ENCODE peak calls at places on chromosomes 12 and 14, in six cellular contexts. One of them, this sample, is unnamed.

GRCh38 chr12:2117541-2117940 is 64.8 kb downstream of the CACNA1C start:
- DNase-seq in astrocyte of the spinal cord: no peak
- DNase-seq in activated naive CD4-positive, alpha-beta T cell treated with anti-CD3 and anti-CD28 coated beads, Interleukin-2, amount 10 ng/mL, durations not matched to agents 7 days and 5 days: no peak
- DNase-seq in dorsolateral prefrontal cortex: no peak
- DNase-seq in IMR-90: no peak
- DNase-seq in activated T-helper 9 cell treated with anti-CD3 and anti-CD28 coated beads, Interleukin-2, amount 50 U/mL, for 16 hours: no peak
- DNase-seq in this sample: no peak

GRCh38 chr14:91931478-91932088 is 15.9 kb downstream of the FBLN5 start:
- DNase-seq in astrocyte of the spinal cord: no peak
- DNase-seq in IMR-90: no peak
- DNase-seq in activated naive CD4-positive, alpha-beta T cell treated with anti-CD3 and anti-CD28 coated beads, Interleukin-2, amount 10 ng/mL, durations not matched to agents 7 days and 5 days: no peak
- DNase-seq in activated T-helper 9 cell treated with anti-CD3 and anti-CD28 coated beads, Interleukin-2, amount 50 U/mL, for 16 hours: no peak
- DNase-seq in dorsolateral prefrontal cortex: no peak
- DNase-seq in this sample: no peak

GRCh38 chr12:109449845-109450532 is 27.1 kb downstream of the KCTD10 start:
- DNase-seq in activated naive CD4-positive, alpha-beta T cell treated with anti-CD3 and anti-CD28 coated beads, Interleukin-2, amount 10 ng/mL, durations not matched to agents 7 days and 5 days: no peak
- DNase-seq in astrocyte of the spinal cord: no peak
- DNase-seq in activated T-helper 9 cell treated with anti-CD3 and anti-CD28 coated beads, Interleukin-2, amount 50 U/mL, for 16 hours: no peak
- DNase-seq in IMR-90: no peak
- DNase-seq in dorsolateral prefrontal cortex: no peak
- DNase-seq in this sample: no peak

GRCh38 chr14:50599700-50600444 is 39.9 kb downstream of the ATL1 start:
- DNase-seq in dorsolateral prefrontal cortex: no peak
- DNase-seq in activated T-helper 9 cell treated with anti-CD3 and anti-CD28 coated beads, Interleukin-2, amount 50 U/mL, for 16 hours: no peak
- DNase-seq in IMR-90: peak
- DNase-seq in astrocyte of the spinal cord: peak
- DNase-seq in activated naive CD4-positive, alpha-beta T cell treated with anti-CD3 and anti-CD28 coated beads, Interleukin-2, amount 10 ng/mL, durations not matched to agents 7 days and 5 days: no peak
- DNase-seq in this sample: peak

GRCh38 chr12:14774944-14775651 is 28.2 kb downstream of the WBP11 start:
- DNase-seq in activated T-helper 9 cell treated with anti-CD3 and anti-CD28 coated beads, Interleukin-2, amount 50 U/mL, for 16 hours: peak
- DNase-seq in IMR-90: peak
- DNase-seq in dorsolateral prefrontal cortex: no peak
- DNase-seq in activated naive CD4-positive, alpha-beta T cell treated with anti-CD3 and anti-CD28 coated beads, Interleukin-2, amount 10 ng/mL, durations not matched to agents 7 days and 5 days: peak
- DNase-seq in astrocyte of the spinal cord: peak
- DNase-seq in this sample: no peak

GRCh38 chr12:95131589-95132335 is 58.3 kb upstream of the NR2C1 start:
- DNase-seq in activated naive CD4-positive, alpha-beta T cell treated with anti-CD3 and anti-CD28 coated beads, Interleukin-2, amount 10 ng/mL, durations not matched to agents 7 days and 5 days: no peak
- DNase-seq in activated T-helper 9 cell treated with anti-CD3 and anti-CD28 coated beads, Interleukin-2, amount 50 U/mL, for 16 hours: no peak
- DNase-seq in IMR-90: no peak
- DNase-seq in astrocyte of the spinal cord: no peak
- DNase-seq in dorsolateral prefrontal cortex: no peak
- DNase-seq in this sample: no peak

GRCh38 chr14:59425322-59425945 is 39.7 kb downstream of the GPR135 start:
- DNase-seq in activated naive CD4-positive, alpha-beta T cell treated with anti-CD3 and anti-CD28 coated beads, Interleukin-2, amount 10 ng/mL, durations not matched to agents 7 days and 5 days: no peak
- DNase-seq in IMR-90: peak
- DNase-seq in astrocyte of the spinal cord: no peak
- DNase-seq in activated T-helper 9 cell treated with anti-CD3 and anti-CD28 coated beads, Interleukin-2, amount 50 U/mL, for 16 hours: no peak
- DNase-seq in dorsolateral prefrontal cortex: no peak
- DNase-seq in this sample: no peak

GRCh38 chr12:66195242-66195641 is 6.2 kb downstream of the IRAK3 start:
- DNase-seq in astrocyte of the spinal cord: no peak
- DNase-seq in activated naive CD4-positive, alpha-beta T cell treated with anti-CD3 and anti-CD28 coated beads, Interleukin-2, amount 10 ng/mL, durations not matched to agents 7 days and 5 days: no peak
- DNase-seq in dorsolateral prefrontal cortex: no peak
- DNase-seq in IMR-90: no peak
- DNase-seq in activated T-helper 9 cell treated with anti-CD3 and anti-CD28 coated beads, Interleukin-2, amount 50 U/mL, for 16 hours: no peak
- DNase-seq in this sample: no peak

GRCh38 chr12:88306471-88307069 is 164.5 kb downstream of the TMTC3 start:
- DNase-seq in IMR-90: no peak
- DNase-seq in astrocyte of the spinal cord: no peak
- DNase-seq in activated T-helper 9 cell treated with anti-CD3 and anti-CD28 coated beads, Interleukin-2, amount 50 U/mL, for 16 hours: no peak
- DNase-seq in dorsolateral prefrontal cortex: no peak
- DNase-seq in activated naive CD4-positive, alpha-beta T cell treated with anti-CD3 and anti-CD28 coated beads, Interleukin-2, amount 10 ng/mL, durations not matched to agents 7 days and 5 days: no peak
- DNase-seq in this sample: no peak

GRCh38 chr12:118830251-118830650 is 151.1 kb upstream of the SRRM4 start:
- DNase-seq in astrocyte of the spinal cord: no peak
- DNase-seq in activated T-helper 9 cell treated with anti-CD3 and anti-CD28 coated beads, Interleukin-2, amount 50 U/mL, for 16 hours: no peak
- DNase-seq in activated naive CD4-positive, alpha-beta T cell treated with anti-CD3 and anti-CD28 coated beads, Interleukin-2, amount 10 ng/mL, durations not matched to agents 7 days and 5 days: no peak
- DNase-seq in IMR-90: no peak
- DNase-seq in dorsolateral prefrontal cortex: no peak
- DNase-seq in this sample: no peak

GRCh38 chr14:20343855-20344205 is 395 bp downstream of the PARP2 start:
- DNase-seq in IMR-90: peak
- DNase-seq in activated T-helper 9 cell treated with anti-CD3 and anti-CD28 coated beads, Interleukin-2, amount 50 U/mL, for 16 hours: no peak
- DNase-seq in activated naive CD4-positive, alpha-beta T cell treated with anti-CD3 and anti-CD28 coated beads, Interleukin-2, amount 10 ng/mL, durations not matched to agents 7 days and 5 days: no peak
- DNase-seq in astrocyte of the spinal cord: no peak
- DNase-seq in dorsolateral prefrontal cortex: no peak
- DNase-seq in this sample: no peak

GRCh38 chr12:46402451-46402850 is 29.9 kb upstream of the SLC38A2 start:
- DNase-seq in astrocyte of the spinal cord: peak
- DNase-seq in activated naive CD4-positive, alpha-beta T cell treated with anti-CD3 and anti-CD28 coated beads, Interleukin-2, amount 10 ng/mL, durations not matched to agents 7 days and 5 days: no peak
- DNase-seq in activated T-helper 9 cell treated with anti-CD3 and anti-CD28 coated beads, Interleukin-2, amount 50 U/mL, for 16 hours: no peak
- DNase-seq in dorsolateral prefrontal cortex: no peak
- DNase-seq in IMR-90: peak
- DNase-seq in this sample: no peak

GRCh38 chr14:55138091-55138490 is 9.0 kb downstream of the LGALS3 start:
- DNase-seq in activated naive CD4-positive, alpha-beta T cell treated with anti-CD3 and anti-CD28 coated beads, Interleukin-2, amount 10 ng/mL, durations not matched to agents 7 days and 5 days: no peak
- DNase-seq in IMR-90: no peak
- DNase-seq in dorsolateral prefrontal cortex: no peak
- DNase-seq in activated T-helper 9 cell treated with anti-CD3 and anti-CD28 coated beads, Interleukin-2, amount 50 U/mL, for 16 hours: no peak
- DNase-seq in astrocyte of the spinal cord: no peak
- DNase-seq in this sample: no peak

GRCh38 chr14:59428581-59429012 is 36.6 kb downstream of the GPR135 start:
- DNase-seq in dorsolateral prefrontal cortex: no peak
- DNase-seq in activated naive CD4-positive, alpha-beta T cell treated with anti-CD3 and anti-CD28 coated beads, Interleukin-2, amount 10 ng/mL, durations not matched to agents 7 days and 5 days: no peak
- DNase-seq in IMR-90: peak
- DNase-seq in astrocyte of the spinal cord: peak
- DNase-seq in activated T-helper 9 cell treated with anti-CD3 and anti-CD28 coated beads, Interleukin-2, amount 50 U/mL, for 16 hours: no peak
- DNase-seq in this sample: no peak

GRCh38 chr14:96944297-96944696 is 147.1 kb downstream of the VRK1 start:
- DNase-seq in IMR-90: no peak
- DNase-seq in dorsolateral prefrontal cortex: no peak
- DNase-seq in activated T-helper 9 cell treated with anti-CD3 and anti-CD28 coated beads, Interleukin-2, amount 50 U/mL, for 16 hours: no peak
- DNase-seq in astrocyte of the spinal cord: no peak
- DNase-seq in activated naive CD4-positive, alpha-beta T cell treated with anti-CD3 and anti-CD28 coated beads, Interleukin-2, amount 10 ng/mL, durations not matched to agents 7 days and 5 days: no peak
- DNase-seq in this sample: no peak

GRCh38 chr12:43009307-43009706 is 419.8 kb upstream of the PRICKLE1 start:
- DNase-seq in activated naive CD4-positive, alpha-beta T cell treated with anti-CD3 and anti-CD28 coated beads, Interleukin-2, amount 10 ng/mL, durations not matched to agents 7 days and 5 days: no peak
- DNase-seq in dorsolateral prefrontal cortex: no peak
- DNase-seq in activated T-helper 9 cell treated with anti-CD3 and anti-CD28 coated beads, Interleukin-2, amount 50 U/mL, for 16 hours: no peak
- DNase-seq in astrocyte of the spinal cord: peak
- DNase-seq in IMR-90: no peak
- DNase-seq in this sample: no peak

GRCh38 chr12:132396657-132397056 is 67.3 kb upstream of the GALNT9 start:
- DNase-seq in dorsolateral prefrontal cortex: no peak
- DNase-seq in IMR-90: no peak
- DNase-seq in astrocyte of the spinal cord: no peak
- DNase-seq in activated naive CD4-positive, alpha-beta T cell treated with anti-CD3 and anti-CD28 coated beads, Interleukin-2, amount 10 ng/mL, durations not matched to agents 7 days and 5 days: no peak
- DNase-seq in activated T-helper 9 cell treated with anti-CD3 and anti-CD28 coated beads, Interleukin-2, amount 50 U/mL, for 16 hours: no peak
- DNase-seq in this sample: no peak

GRCh38 chr12:93824514-93825500 is 147.6 kb downstream of the CRADD start:
- DNase-seq in activated naive CD4-positive, alpha-beta T cell treated with anti-CD3 and anti-CD28 coated beads, Interleukin-2, amount 10 ng/mL, durations not matched to agents 7 days and 5 days: no peak
- DNase-seq in activated T-helper 9 cell treated with anti-CD3 and anti-CD28 coated beads, Interleukin-2, amount 50 U/mL, for 16 hours: no peak
- DNase-seq in dorsolateral prefrontal cortex: no peak
- DNase-seq in astrocyte of the spinal cord: peak
- DNase-seq in IMR-90: peak
- DNase-seq in this sample: no peak

GRCh38 chr14:26370118-26370517 is 227.7 kb downstream of the NOVA1 start:
- DNase-seq in IMR-90: peak
- DNase-seq in astrocyte of the spinal cord: peak
- DNase-seq in activated T-helper 9 cell treated with anti-CD3 and anti-CD28 coated beads, Interleukin-2, amount 50 U/mL, for 16 hours: no peak
- DNase-seq in dorsolateral prefrontal cortex: no peak
- DNase-seq in activated naive CD4-positive, alpha-beta T cell treated with anti-CD3 and anti-CD28 coated beads, Interleukin-2, amount 10 ng/mL, durations not matched to agents 7 days and 5 days: no peak
- DNase-seq in this sample: no peak

GRCh38 chr12:64990991-64991570 is 130.0 kb downstream of the WIF1 start:
- DNase-seq in activated T-helper 9 cell treated with anti-CD3 and anti-CD28 coated beads, Interleukin-2, amount 50 U/mL, for 16 hours: no peak
- DNase-seq in activated naive CD4-positive, alpha-beta T cell treated with anti-CD3 and anti-CD28 coated beads, Interleukin-2, amount 10 ng/mL, durations not matched to agents 7 days and 5 days: no peak
- DNase-seq in astrocyte of the spinal cord: no peak
- DNase-seq in IMR-90: no peak
- DNase-seq in dorsolateral prefrontal cortex: no peak
- DNase-seq in this sample: no peak

GRCh38 chr12:127802271-127802670 is 464.7 kb upstream of the TMEM132C start:
- DNase-seq in dorsolateral prefrontal cortex: no peak
- DNase-seq in IMR-90: no peak
- DNase-seq in activated T-helper 9 cell treated with anti-CD3 and anti-CD28 coated beads, Interleukin-2, amount 50 U/mL, for 16 hours: no peak
- DNase-seq in activated naive CD4-positive, alpha-beta T cell treated with anti-CD3 and anti-CD28 coated beads, Interleukin-2, amount 10 ng/mL, durations not matched to agents 7 days and 5 days: no peak
- DNase-seq in astrocyte of the spinal cord: no peak
- DNase-seq in this sample: no peak

GRCh38 chr14:99256483-99256874 is 15.5 kb downstream of the BCL11B start:
- DNase-seq in activated T-helper 9 cell treated with anti-CD3 and anti-CD28 coated beads, Interleukin-2, amount 50 U/mL, for 16 hours: no peak
- DNase-seq in dorsolateral prefrontal cortex: no peak
- DNase-seq in astrocyte of the spinal cord: no peak
- DNase-seq in IMR-90: no peak
- DNase-seq in activated naive CD4-positive, alpha-beta T cell treated with anti-CD3 and anti-CD28 coated beads, Interleukin-2, amount 10 ng/mL, durations not matched to agents 7 days and 5 days: peak
- DNase-seq in this sample: no peak

GRCh38 chr12:28563286-28563685 is 373.0 kb downstream of the CCDC91 start:
- DNase-seq in IMR-90: no peak
- DNase-seq in dorsolateral prefrontal cortex: no peak
- DNase-seq in activated T-helper 9 cell treated with anti-CD3 and anti-CD28 coated beads, Interleukin-2, amount 50 U/mL, for 16 hours: no peak
- DNase-seq in astrocyte of the spinal cord: no peak
- DNase-seq in activated naive CD4-positive, alpha-beta T cell treated with anti-CD3 and anti-CD28 coated beads, Interleukin-2, amount 10 ng/mL, durations not matched to agents 7 days and 5 days: no peak
- DNase-seq in this sample: no peak

GRCh38 chr12:71695782-71696181 is 9.9 kb downstream of the TMEM19 start:
- DNase-seq in astrocyte of the spinal cord: no peak
- DNase-seq in dorsolateral prefrontal cortex: no peak
- DNase-seq in IMR-90: no peak
- DNase-seq in activated naive CD4-positive, alpha-beta T cell treated with anti-CD3 and anti-CD28 coated beads, Interleukin-2, amount 10 ng/mL, durations not matched to agents 7 days and 5 days: no peak
- DNase-seq in activated T-helper 9 cell treated with anti-CD3 and anti-CD28 coated beads, Interleukin-2, amount 50 U/mL, for 16 hours: no peak
- DNase-seq in this sample: no peak

GRCh38 chr12:114876968-114877680 is 193.1 kb upstream of the TBX3 start:
- DNase-seq in activated T-helper 9 cell treated with anti-CD3 and anti-CD28 coated beads, Interleukin-2, amount 50 U/mL, for 16 hours: no peak
- DNase-seq in IMR-90: no peak
- DNase-seq in astrocyte of the spinal cord: no peak
- DNase-seq in dorsolateral prefrontal cortex: no peak
- DNase-seq in activated naive CD4-positive, alpha-beta T cell treated with anti-CD3 and anti-CD28 coated beads, Interleukin-2, amount 10 ng/mL, durations not matched to agents 7 days and 5 days: no peak
- DNase-seq in this sample: no peak

GRCh38 chr14:69395929-69396328 is 2.2 kb downstream of the ERH start:
- DNase-seq in activated naive CD4-positive, alpha-beta T cell treated with anti-CD3 and anti-CD28 coated beads, Interleukin-2, amount 10 ng/mL, durations not matched to agents 7 days and 5 days: no peak
- DNase-seq in activated T-helper 9 cell treated with anti-CD3 and anti-CD28 coated beads, Interleukin-2, amount 50 U/mL, for 16 hours: no peak
- DNase-seq in IMR-90: no peak
- DNase-seq in dorsolateral prefrontal cortex: no peak
- DNase-seq in astrocyte of the spinal cord: no peak
- DNase-seq in this sample: no peak

GRCh38 chr12:109566424-109566823 is 6.9 kb downstream of the MMAB start:
- DNase-seq in IMR-90: no peak
- DNase-seq in astrocyte of the spinal cord: no peak
- DNase-seq in dorsolateral prefrontal cortex: no peak
- DNase-seq in activated T-helper 9 cell treated with anti-CD3 and anti-CD28 coated beads, Interleukin-2, amount 50 U/mL, for 16 hours: no peak
- DNase-seq in activated naive CD4-positive, alpha-beta T cell treated with anti-CD3 and anti-CD28 coated beads, Interleukin-2, amount 10 ng/mL, durations not matched to agents 7 days and 5 days: no peak
- DNase-seq in this sample: no peak

GRCh38 chr12:92987362-92987761 is 58.3 kb upstream of the EEA1 start:
- DNase-seq in activated naive CD4-positive, alpha-beta T cell treated with anti-CD3 and anti-CD28 coated beads, Interleukin-2, amount 10 ng/mL, durations not matched to agents 7 days and 5 days: no peak
- DNase-seq in IMR-90: peak
- DNase-seq in astrocyte of the spinal cord: peak
- DNase-seq in activated T-helper 9 cell treated with anti-CD3 and anti-CD28 coated beads, Interleukin-2, amount 50 U/mL, for 16 hours: no peak
- DNase-seq in dorsolateral prefrontal cortex: no peak
- DNase-seq in this sample: peak

GRCh38 chr14:94177806-94178205 is 3.7 kb downstream of the PPP4R4 start:
- DNase-seq in astrocyte of the spinal cord: no peak
- DNase-seq in activated naive CD4-positive, alpha-beta T cell treated with anti-CD3 and anti-CD28 coated beads, Interleukin-2, amount 10 ng/mL, durations not matched to agents 7 days and 5 days: no peak
- DNase-seq in IMR-90: no peak
- DNase-seq in activated T-helper 9 cell treated with anti-CD3 and anti-CD28 coated beads, Interleukin-2, amount 50 U/mL, for 16 hours: no peak
- DNase-seq in dorsolateral prefrontal cortex: no peak
- DNase-seq in this sample: no peak

GRCh38 chr12:64407342-64408223 is 3.4 kb downstream of the XPOT start:
- DNase-seq in dorsolateral prefrontal cortex: no peak
- DNase-seq in activated T-helper 9 cell treated with anti-CD3 and anti-CD28 coated beads, Interleukin-2, amount 50 U/mL, for 16 hours: no peak
- DNase-seq in astrocyte of the spinal cord: no peak
- DNase-seq in IMR-90: no peak
- DNase-seq in activated naive CD4-positive, alpha-beta T cell treated with anti-CD3 and anti-CD28 coated beads, Interleukin-2, amount 10 ng/mL, durations not matched to agents 7 days and 5 days: no peak
- DNase-seq in this sample: no peak

GRCh38 chr12:87943666-87944065 is 85.5 kb downstream of the C12orf50 start:
- DNase-seq in dorsolateral prefrontal cortex: no peak
- DNase-seq in IMR-90: no peak
- DNase-seq in astrocyte of the spinal cord: no peak
- DNase-seq in activated T-helper 9 cell treated with anti-CD3 and anti-CD28 coated beads, Interleukin-2, amount 50 U/mL, for 16 hours: no peak
- DNase-seq in activated naive CD4-positive, alpha-beta T cell treated with anti-CD3 and anti-CD28 coated beads, Interleukin-2, amount 10 ng/mL, durations not matched to agents 7 days and 5 days: no peak
- DNase-seq in this sample: no peak

GRCh38 chr14:33596211-33597080 is 354.4 kb downstream of the EGLN3 start:
- DNase-seq in activated naive CD4-positive, alpha-beta T cell treated with anti-CD3 and anti-CD28 coated beads, Interleukin-2, amount 10 ng/mL, durations not matched to agents 7 days and 5 days: no peak
- DNase-seq in activated T-helper 9 cell treated with anti-CD3 and anti-CD28 coated beads, Interleukin-2, amount 50 U/mL, for 16 hours: no peak
- DNase-seq in IMR-90: no peak
- DNase-seq in astrocyte of the spinal cord: no peak
- DNase-seq in dorsolateral prefrontal cortex: no peak
- DNase-seq in this sample: no peak

GRCh38 chr14:39015360-39015961 is 87.6 kb downstream of the SEC23A start:
- DNase-seq in astrocyte of the spinal cord: peak
- DNase-seq in activated naive CD4-positive, alpha-beta T cell treated with anti-CD3 and anti-CD28 coated beads, Interleukin-2, amount 10 ng/mL, durations not matched to agents 7 days and 5 days: peak
- DNase-seq in IMR-90: peak
- DNase-seq in dorsolateral prefrontal cortex: peak
- DNase-seq in activated T-helper 9 cell treated with anti-CD3 and anti-CD28 coated beads, Interleukin-2, amount 50 U/mL, for 16 hours: no peak
- DNase-seq in this sample: peak

GRCh38 chr12:108078428-108078827 is 50.7 kb upstream of the WSCD2 start:
- DNase-seq in IMR-90: no peak
- DNase-seq in activated T-helper 9 cell treated with anti-CD3 and anti-CD28 coated beads, Interleukin-2, amount 50 U/mL, for 16 hours: no peak
- DNase-seq in dorsolateral prefrontal cortex: no peak
- DNase-seq in astrocyte of the spinal cord: no peak
- DNase-seq in activated naive CD4-positive, alpha-beta T cell treated with anti-CD3 and anti-CD28 coated beads, Interleukin-2, amount 10 ng/mL, durations not matched to agents 7 days and 5 days: no peak
- DNase-seq in this sample: no peak

GRCh38 chr14:94467728-94468520 is 8.1 kb downstream of the SERPINA9 start:
- DNase-seq in IMR-90: no peak
- DNase-seq in dorsolateral prefrontal cortex: no peak
- DNase-seq in astrocyte of the spinal cord: no peak
- DNase-seq in activated T-helper 9 cell treated with anti-CD3 and anti-CD28 coated beads, Interleukin-2, amount 50 U/mL, for 16 hours: no peak
- DNase-seq in activated naive CD4-positive, alpha-beta T cell treated with anti-CD3 and anti-CD28 coated beads, Interleukin-2, amount 10 ng/mL, durations not matched to agents 7 days and 5 days: no peak
- DNase-seq in this sample: no peak

GRCh38 chr14:41549821-41550597 is 56.7 kb upstream of the LRFN5 start:
- DNase-seq in IMR-90: peak
- DNase-seq in activated naive CD4-positive, alpha-beta T cell treated with anti-CD3 and anti-CD28 coated beads, Interleukin-2, amount 10 ng/mL, durations not matched to agents 7 days and 5 days: no peak
- DNase-seq in activated T-helper 9 cell treated with anti-CD3 and anti-CD28 coated beads, Interleukin-2, amount 50 U/mL, for 16 hours: no peak
- DNase-seq in dorsolateral prefrontal cortex: no peak
- DNase-seq in astrocyte of the spinal cord: peak
- DNase-seq in this sample: no peak

GRCh38 chr12:57622293-57623245 is 10.4 kb downstream of the B4GALNT1 start:
- DNase-seq in activated T-helper 9 cell treated with anti-CD3 and anti-CD28 coated beads, Interleukin-2, amount 50 U/mL, for 16 hours: no peak
- DNase-seq in astrocyte of the spinal cord: no peak
- DNase-seq in IMR-90: no peak
- DNase-seq in dorsolateral prefrontal cortex: no peak
- DNase-seq in activated naive CD4-positive, alpha-beta T cell treated with anti-CD3 and anti-CD28 coated beads, Interleukin-2, amount 10 ng/mL, durations not matched to agents 7 days and 5 days: peak
- DNase-seq in this sample: no peak

GRCh38 chr12:28369483-28369882 is 179.2 kb downstream of the CCDC91 start:
- DNase-seq in activated T-helper 9 cell treated with anti-CD3 and anti-CD28 coated beads, Interleukin-2, amount 50 U/mL, for 16 hours: no peak
- DNase-seq in IMR-90: no peak
- DNase-seq in astrocyte of the spinal cord: no peak
- DNase-seq in dorsolateral prefrontal cortex: no peak
- DNase-seq in activated naive CD4-positive, alpha-beta T cell treated with anti-CD3 and anti-CD28 coated beads, Interleukin-2, amount 10 ng/mL, durations not matched to agents 7 days and 5 days: no peak
- DNase-seq in this sample: no peak

GRCh38 chr14:81268016-81268416 is 47.3 kb upstream of the GTF2A1 start:
- DNase-seq in astrocyte of the spinal cord: no peak
- DNase-seq in activated naive CD4-positive, alpha-beta T cell treated with anti-CD3 and anti-CD28 coated beads, Interleukin-2, amount 10 ng/mL, durations not matched to agents 7 days and 5 days: no peak
- DNase-seq in dorsolateral prefrontal cortex: no peak
- DNase-seq in IMR-90: peak
- DNase-seq in activated T-helper 9 cell treated with anti-CD3 and anti-CD28 coated beads, Interleukin-2, amount 50 U/mL, for 16 hours: no peak
- DNase-seq in this sample: peak

GRCh38 chr14:103067231-103067954 is 10.0 kb upstream of the CDC42BPB start:
- DNase-seq in dorsolateral prefrontal cortex: no peak
- DNase-seq in IMR-90: peak
- DNase-seq in astrocyte of the spinal cord: no peak
- DNase-seq in activated T-helper 9 cell treated with anti-CD3 and anti-CD28 coated beads, Interleukin-2, amount 50 U/mL, for 16 hours: no peak
- DNase-seq in activated naive CD4-positive, alpha-beta T cell treated with anti-CD3 and anti-CD28 coated beads, Interleukin-2, amount 10 ng/mL, durations not matched to agents 7 days and 5 days: no peak
- DNase-seq in this sample: no peak